ENCODE peak calls at places on chromosome 12, in six cellular contexts. S is A549, A is stomach, U is HepG2, E is ovary, H is suprapubic skin. X is an unnamed sample.

GRCh38 chr12:116172224-116172849 is 105.2 kb downstream of the MED13L start:
- DNase-seq in S (no peak), A (no peak), U (no peak), E (no peak), H (no peak), X (peak)

GRCh38 chr12:67701121-67701520 is 52.6 kb downstream of the DYRK2 start:
- DNase-seq in S (no peak), A (no peak), U (no peak), E (no peak), H (no peak), X (no peak)

GRCh38 chr12:13234045-13234641 is 37.6 kb downstream of the EMP1 start:
- DNase-seq in S (peak), A (peak), U (peak), E (no peak), H (no peak), X (peak)

GRCh38 chr12:88836156-88836555 is 255.9 kb upstream of the KITLG start:
- DNase-seq in S (peak), A (no peak), U (peak), E (no peak), H (no peak), X (no peak)

GRCh38 chr12:128819293-128820144 is 4.2 kb downstream of the SLC15A4 start:
- DNase-seq in S (no peak), A (peak), U (no peak), E (no peak), H (peak), X (no peak)

GRCh38 chr12:111361717-111362576 is 6.9 kb downstream of the PHETA1 start:
- DNase-seq in S (no peak), A (peak), U (peak), E (peak), H (no peak), X (no peak)

GRCh38 chr12:131035268-131035681 is 81.6 kb downstream of the ADGRD1 start:
- DNase-seq in S (no peak), A (no peak), U (no peak), E (no peak), H (no peak), X (no peak)

GRCh38 chr12:9798008-9798619 is 29.2 kb upstream of the KLRF1 start:
- DNase-seq in S (peak), A (peak), U (peak), E (no peak), H (no peak), X (peak)

GRCh38 chr12:103955811-103956514 is 9.7 kb upstream of the TDG start:
- DNase-seq in S (no peak), A (no peak), U (no peak), E (no peak), H (no peak), X (no peak)

GRCh38 chr12:130438711-130439110 is 101.0 kb downstream of the PIWIL1 start:
- DNase-seq in S (no peak), A (no peak), U (no peak), E (no peak), H (peak), X (no peak)

GRCh38 chr12:78406776-78407335 is 457.7 kb upstream of the SYT1 start:
- DNase-seq in S (no peak), A (no peak), U (no peak), E (no peak), H (no peak), X (no peak)

GRCh38 chr12:6551063-6551461 is 4.8 kb downstream of the IFFO1 start:
- DNase-seq in S (no peak), A (no peak), U (no peak), E (no peak), H (peak), X (no peak)

GRCh38 chr12:80269953-80270552 is 170.7 kb downstream of the OTOGL start:
- DNase-seq in S (peak), A (no peak), U (peak), E (no peak), H (no peak), X (peak)

GRCh38 chr12:50568338-50569155 is 63.8 kb downstream of the DIP2B start:
- DNase-seq in S (no peak), A (no peak), U (no peak), E (no peak), H (no peak), X (no peak)

GRCh38 chr12:131005161-131006035 is 51.7 kb downstream of the ADGRD1 start:
- DNase-seq in S (no peak), A (no peak), U (no peak), E (no peak), H (no peak), X (no peak)

GRCh38 chr12:116910645-116911449 is at the start of gene FBXW8:
- DNase-seq in S (peak), A (peak), U (peak), E (peak), H (peak), X (peak)

GRCh38 chr12:129195081-129195480 is 341.8 kb downstream of the GLT1D1 start:
- DNase-seq in S (no peak), A (no peak), U (no peak), E (no peak), H (no peak), X (no peak)

GRCh38 chr12:64169999-64170398 is 52.1 kb downstream of the KICS2 start:
- DNase-seq in S (no peak), A (no peak), U (no peak), E (no peak), H (no peak), X (no peak)

GRCh38 chr12:131896811-131897270 is 2.4 kb downstream of the ULK1 start:
- DNase-seq in S (no peak), A (no peak), U (no peak), E (no peak), H (no peak), X (no peak)

GRCh38 chr12:24679135-24679534 is 269.8 kb downstream of the BCAT1 start:
- DNase-seq in S (no peak), A (no peak), U (peak), E (no peak), H (no peak), X (no peak)

GRCh38 chr12:18690653-18691052 is 47.2 kb downstream of the PLCZ1 start:
- DNase-seq in S (peak), A (no peak), U (no peak), E (no peak), H (no peak), X (no peak)

GRCh38 chr12:105949391-105949790 is 189.4 kb downstream of the NUAK1 start:
- DNase-seq in S (no peak), A (no peak), U (no peak), E (no peak), H (no peak), X (no peak)

GRCh38 chr12:110271015-110271414 is 10.0 kb upstream of the ATP2A2 start:
- DNase-seq in S (no peak), A (no peak), U (no peak), E (no peak), H (no peak), X (no peak)

GRCh38 chr12:30166416-30166815 is 382.7 kb upstream of the TMTC1 start:
- DNase-seq in S (no peak), A (no peak), U (no peak), E (no peak), H (no peak), X (no peak)

GRCh38 chr12:94644141-94644575 is 6.2 kb downstream of the TMCC3 start:
- DNase-seq in S (no peak), A (no peak), U (no peak), E (no peak), H (no peak), X (no peak)

GRCh38 chr12:96719671-96720362 is 187.2 kb upstream of the NEDD1 start:
- DNase-seq in S (no peak), A (no peak), U (no peak), E (no peak), H (no peak), X (no peak)

GRCh38 chr12:122411537-122411936 is 10.9 kb downstream of the CLIP1 start:
- DNase-seq in S (no peak), A (no peak), U (no peak), E (no peak), H (no peak), X (no peak)

GRCh38 chr12:106955377-106956047 is at the start of gene TMEM263:
- DNase-seq in S (peak), A (peak), U (peak), E (peak), H (peak), X (peak)

GRCh38 chr12:89752331-89752730 is 43.7 kb upstream of the ATP2B1 start:
- DNase-seq in S (no peak), A (no peak), U (no peak), E (no peak), H (no peak), X (no peak)

GRCh38 chr12:93573552-93574223 is 1.2 kb downstream of the SOCS2 start:
- DNase-seq in S (no peak), A (no peak), U (no peak), E (no peak), H (no peak), X (peak)

GRCh38 chr12:77324416-77324762 is 259.0 kb upstream of the E2F7 start:
- DNase-seq in S (no peak), A (no peak), U (no peak), E (no peak), H (no peak), X (no peak)

GRCh38 chr12:106892075-106892474 is 63.6 kb upstream of the TMEM263 start:
- DNase-seq in S (peak), A (no peak), U (no peak), E (no peak), H (no peak), X (no peak)

GRCh38 chr12:124864326-124864752 is 675 bp upstream of the SCARB1 start:
- DNase-seq in S (no peak), A (no peak), U (no peak), E (peak), H (no peak), X (no peak)

GRCh38 chr12:46908236-46908935 is 82.6 kb upstream of the SLC38A4 start:
- DNase-seq in S (no peak), A (no peak), U (no peak), E (no peak), H (no peak), X (no peak)

GRCh38 chr12:95718001-95718400 is 72.6 kb downstream of the NTN4 start:
- DNase-seq in S (peak), A (no peak), U (no peak), E (no peak), H (no peak), X (no peak)

GRCh38 chr12:10182662-10183061 is 3.8 kb downstream of the TMEM52B start:
- DNase-seq in S (peak), A (no peak), U (no peak), E (no peak), H (no peak), X (no peak)

GRCh38 chr12:41108032-41108431 is 80.1 kb upstream of the PDZRN4 start:
- DNase-seq in S (no peak), A (no peak), U (no peak), E (no peak), H (no peak), X (no peak)

GRCh38 chr12:108052260-108052659 is 76.8 kb upstream of the WSCD2 start:
- DNase-seq in S (no peak), A (no peak), U (no peak), E (no peak), H (no peak), X (no peak)

GRCh38 chr12:108060054-108060453 is 69.0 kb upstream of the WSCD2 start:
- DNase-seq in S (no peak), A (no peak), U (no peak), E (no peak), H (no peak), X (no peak)

GRCh38 chr12:108053512-108053911 is 75.6 kb upstream of the WSCD2 start:
- DNase-seq in S (no peak), A (no peak), U (no peak), E (no peak), H (no peak), X (no peak)

GRCh38 chr12:108055135-108055534 is 74.0 kb upstream of the WSCD2 start:
- DNase-seq in S (no peak), A (no peak), U (no peak), E (no peak), H (no peak), X (no peak)

DNA sequence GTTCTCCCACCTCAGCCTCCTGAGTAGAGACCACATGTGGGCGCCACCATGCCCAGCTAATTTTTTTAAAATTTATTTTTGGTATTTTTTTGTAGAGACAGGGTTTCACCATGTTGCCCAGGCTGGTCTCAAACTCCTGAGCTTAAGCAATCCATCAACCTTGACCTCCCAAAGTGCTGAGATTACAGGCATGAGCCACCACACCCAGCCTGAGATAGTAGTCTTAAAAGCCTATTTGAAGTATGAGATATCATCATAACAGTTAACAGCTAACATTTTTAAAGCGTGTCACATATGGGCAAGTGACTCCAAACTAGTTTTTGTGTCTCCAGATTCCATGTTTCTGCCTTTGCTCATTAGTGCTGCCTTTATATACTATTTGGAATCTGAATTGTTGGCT is 74.6 kb upstream of the WSCD2 start:
- DNase-seq in S (no peak), A (no peak), U (no peak), E (no peak), H (no peak), X (no peak)
- TF ChIP-seq EP300 in S (no peak), A (no peak), U (no peak), E (no peak), H (no peak), X (no peak)

GRCh38 chr12:12167847-12168246 is 97.1 kb downstream of the BCL2L14 start:
- DNase-seq in S (peak), A (no peak), U (peak), E (no peak), H (no peak), X (no peak)

GRCh38 chr12:12166751-12167150 is 96.0 kb downstream of the BCL2L14 start:
- DNase-seq in S (no peak), A (no peak), U (no peak), E (no peak), H (no peak), X (no peak)

GRCh38 chr12:12176402-12176801 is 90.4 kb downstream of the LRP6 start:
- DNase-seq in S (no peak), A (no peak), U (no peak), E (no peak), H (no peak), X (no peak)

GRCh38 chr12:12172106-12172511 is 94.7 kb downstream of the LRP6 start:
- DNase-seq in S (no peak), A (no peak), U (no peak), E (no peak), H (no peak), X (no peak)
- TF ChIP-seq EP300 in S (no peak), A (no peak), U (no peak), E (no peak), H (no peak), X (no peak)

DNA sequence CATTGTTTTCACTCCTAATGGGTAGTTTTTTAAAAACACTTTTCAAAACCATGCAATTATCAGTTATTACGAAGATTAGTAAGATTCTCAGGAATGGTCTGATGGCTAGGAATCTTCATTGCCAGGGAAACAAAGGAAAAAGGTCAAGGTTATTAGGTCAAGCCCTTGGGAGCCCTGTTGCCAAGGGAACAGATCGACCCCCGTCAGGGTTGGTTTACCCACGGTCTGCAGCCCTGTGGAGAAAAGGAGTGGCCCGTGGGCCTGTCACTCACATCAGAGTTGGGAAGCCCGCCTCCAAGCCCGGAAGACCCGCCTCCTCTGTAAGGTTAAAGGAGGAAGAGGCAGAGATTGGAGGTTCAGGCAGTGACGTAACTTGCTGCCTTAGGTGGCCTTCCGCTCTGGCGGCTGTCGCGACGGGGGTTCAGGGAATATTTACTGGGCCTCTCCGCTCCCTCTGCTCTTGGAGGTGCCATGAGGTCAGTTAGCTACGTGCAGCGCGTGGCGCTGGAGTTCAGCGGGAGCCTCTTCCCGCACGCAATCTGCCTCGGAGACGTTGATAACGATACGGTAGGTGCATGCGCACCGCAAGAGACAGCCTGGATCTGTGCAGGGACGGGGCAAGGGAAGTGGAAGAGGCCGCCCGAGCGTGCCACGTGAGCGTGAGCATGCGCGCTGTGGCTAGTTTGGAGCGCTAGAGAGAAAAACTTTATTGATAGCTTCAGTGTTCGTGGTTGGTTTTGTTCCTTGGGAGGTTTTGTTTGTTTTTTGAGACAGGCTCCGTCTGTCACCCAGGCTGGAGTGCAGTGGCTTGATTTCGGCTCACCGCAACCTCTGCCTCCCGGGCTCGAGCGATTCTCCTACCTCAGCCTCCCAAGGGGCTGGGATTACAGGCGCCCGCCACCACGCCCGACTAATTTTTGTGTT is at the start of gene ITFG2:
- DNase-seq in S (peak), A (peak), U (peak), E (peak), H (peak), X (peak)
- TF ChIP-seq EP300 in S (no peak), A (peak), U (no peak), E (no peak), H (no peak), X (no peak)

DNA sequence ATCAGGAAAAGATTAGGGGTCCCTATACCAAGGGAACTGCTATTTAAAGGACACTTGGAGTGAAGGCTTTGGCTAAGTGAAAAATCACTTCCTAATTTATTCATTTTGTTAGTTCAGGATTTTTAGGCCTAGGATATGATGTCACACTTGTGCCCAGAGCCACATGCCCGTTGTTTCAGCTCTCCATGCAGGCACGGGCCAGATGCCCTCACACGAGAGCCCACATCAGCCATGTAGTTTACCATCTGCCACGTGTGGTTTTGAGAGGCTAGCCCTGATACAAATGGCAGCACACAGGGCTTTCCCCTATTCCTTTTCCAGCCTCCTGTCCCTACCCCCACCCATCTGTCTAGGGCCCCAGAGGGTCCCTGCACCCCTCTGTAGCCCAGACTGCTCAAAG is 11.9 kb upstream of the LRP1-AS start:
- DNase-seq in S (no peak), A (no peak), U (no peak), E (no peak), H (no peak), X (no peak)
- TF ChIP-seq EP300 in S (no peak), A (no peak), U (no peak), E (no peak), H (no peak), X (no peak)